ENCODE peak calls at places on chromosomes 7 and 10, in ten cellular contexts. C is body of pancreas, R is heart left ventricle, P is tibial nerve, A is K562, I is esophagus muscularis mucosa, D is endothelial cell of umbilical vein, K is adrenal gland, G is IMR-90, L is HepG2. E is an unnamed sample.
A peak's percentile ranks its signal among the peaks of the same experiment; 100 is the strongest.

GRCh38 chr7:101125989-101126650 is 784 bp upstream of the SERPINE1 start:
- DNase-seq in I (no peak), C (peak; percentile 42), K (peak; percentile 83), P (peak; percentile 65), R (peak; percentile 88), A (no peak), G (peak; percentile 75), L (peak; percentile 87), D (peak; percentile 94), E (peak; percentile 38)

GRCh38 chr7:151249034-151249731 is 689 bp upstream of the SMARCD3 start:
- DNase-seq in R (peak; percentile 81), K (peak; percentile 78), L (no peak), C (peak; percentile 58), P (peak; percentile 48), I (no peak), D (peak; percentile 56), A (peak; percentile 63), G (peak; percentile 59), E (peak; percentile 93)

GRCh38 chr10:92517034-92517655 is 56.7 kb downstream of the IDE start:
- DNase-seq in D (peak; percentile 80), G (peak; percentile 80), L (peak; percentile 66), P (peak; percentile 84), C (peak; percentile 76), R (no peak), I (no peak), K (peak; percentile 58), A (peak; percentile 18), E (no peak)

GRCh38 chr7:116734736-116735135 is 62.7 kb downstream of the MET start:
- DNase-seq in D (no peak), C (no peak), A (no peak), L (no peak), P (no peak), K (no peak), I (no peak), G (no peak), R (no peak), E (no peak)

GRCh38 chr7:80500325-80500724 is 11.5 kb downstream of the GNAT3 start:
- DNase-seq in I (no peak), C (no peak), R (no peak), K (no peak), P (no peak), A (no peak), G (no peak), D (peak; percentile 10), L (no peak), E (no peak)

GRCh38 chr10:32121648-32122047 is 65.4 kb upstream of the KIF5B start:
- DNase-seq in D (no peak), C (no peak), K (no peak), L (no peak), A (no peak), P (no peak), G (no peak), I (no peak), R (no peak), E (no peak)

GRCh38 chr10:82319558-82319957 is 444.6 kb downstream of the NRG3 start:
- DNase-seq in I (no peak), P (no peak), R (no peak), L (no peak), C (no peak), A (no peak), K (no peak), G (no peak), D (no peak), E (no peak)

GRCh38 chr7:50504646-50505546 is 54.7 kb upstream of the FIGNL1 start:
- DNase-seq in R (no peak), G (no peak), I (no peak), D (no peak), K (no peak), C (no peak), L (no peak), A (no peak), P (no peak), E (no peak)

GRCh38 chr7:99498546-99498944 is 1.5 kb downstream of the ZNF394 start:
- DNase-seq in K (no peak), L (no peak), I (no peak), G (no peak), P (no peak), R (no peak), D (no peak), C (no peak), A (no peak), E (no peak)

GRCh38 chr7:127949670-127950069 is 81.6 kb downstream of the LRRC4 start:
- DNase-seq in P (no peak), K (no peak), D (no peak), G (no peak), I (no peak), C (no peak), L (no peak), R (no peak), A (no peak), E (no peak)

DNA sequence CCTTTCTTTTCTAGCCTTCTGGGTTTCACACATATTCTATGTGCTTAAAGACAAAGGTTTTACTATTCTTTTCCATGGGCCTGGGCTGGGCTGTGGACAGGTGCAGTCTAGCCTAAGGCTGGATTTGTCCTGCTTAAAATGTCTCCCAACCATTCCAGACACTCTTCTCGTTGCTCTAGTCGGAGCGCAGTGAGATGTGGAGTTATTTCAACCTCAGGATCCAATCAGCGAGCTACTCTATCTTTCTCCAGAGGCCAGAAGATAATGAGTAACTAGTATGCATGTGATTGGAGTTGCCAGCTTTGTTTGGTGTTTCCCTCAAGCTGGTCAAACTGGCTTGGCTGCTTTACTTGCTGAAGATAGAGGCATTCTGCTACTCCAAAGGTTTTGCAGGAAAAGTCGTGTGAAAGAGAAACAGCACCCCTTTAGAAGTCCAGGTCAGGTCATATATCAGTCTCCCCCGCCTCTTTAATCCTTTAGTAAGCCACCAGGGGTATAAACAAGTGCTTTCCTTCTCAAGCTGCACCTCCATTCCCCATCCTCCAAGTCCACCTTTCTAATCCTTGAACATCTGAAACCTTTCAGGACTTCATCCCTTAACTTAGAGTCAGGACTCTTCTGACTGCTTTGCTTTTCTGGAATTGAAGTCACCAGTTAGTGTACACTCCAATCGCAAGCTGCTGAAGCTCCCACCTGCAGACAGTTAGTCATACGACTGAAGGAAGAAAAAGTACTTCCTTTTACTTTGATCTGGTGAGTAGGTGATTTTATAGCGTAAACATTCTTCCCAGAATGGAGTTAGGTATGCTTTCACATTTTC is 78.8 kb downstream of the DNMBP start:
- DNase-seq in C (peak; percentile 95), K (no peak), I (no peak), A (no peak), P (no peak), L (peak; percentile 82), D (no peak), G (peak; percentile 44), R (no peak), E (no peak)
- TF ChIP-seq POLR2A in C (peak; percentile 99), K (no peak), I (no peak), A (no peak), P (no peak), L (peak; percentile 80), D (no peak), G (no peak), R (no peak), E (no peak)

DNA sequence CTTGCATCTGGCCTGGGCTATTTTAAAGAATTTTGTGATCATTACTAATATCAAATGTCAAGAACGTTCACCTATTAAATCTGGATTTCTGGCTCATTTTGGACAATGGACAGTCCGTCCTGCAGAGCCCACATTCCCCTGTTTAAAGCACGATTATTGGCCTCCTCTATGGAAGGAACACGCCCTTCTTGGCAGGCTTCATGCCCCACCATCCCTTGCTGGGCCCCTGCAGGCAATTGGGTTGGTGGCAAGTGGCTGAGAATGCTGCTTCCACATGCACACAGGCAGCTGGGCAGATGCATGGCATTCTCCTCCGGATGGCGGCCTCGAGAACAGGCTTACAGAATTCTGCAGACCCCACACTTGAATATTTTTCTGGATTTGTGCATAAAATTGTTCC is 305.8 kb upstream of the MKI67 start:
- DNase-seq in K (no peak), C (no peak), R (no peak), P (no peak), I (peak; percentile 86), G (no peak), D (no peak), A (no peak), L (no peak), E (no peak)
- TF ChIP-seq CTCF in K (no peak), C (no peak), R (no peak), P (no peak), I (no peak), G (no peak), D (no peak), A (no peak), L (no peak), E (no peak)

GRCh38 chr7:7159063-7159645 is 23.2 kb upstream of the C1GALT1 start:
- DNase-seq in A (no peak), K (no peak), L (no peak), R (no peak), C (no peak), G (no peak), P (no peak), D (peak; percentile 3), I (no peak), E (no peak)

GRCh38 chr7:7157887-7158271 is 24.5 kb upstream of the C1GALT1 start:
- DNase-seq in G (peak; percentile 53), D (no peak), P (no peak), K (no peak), C (no peak), I (no peak), R (no peak), L (no peak), A (no peak), E (no peak)

GRCh38 chr7:7156663-7157062 is 25.7 kb upstream of the C1GALT1 start:
- DNase-seq in I (no peak), C (no peak), D (no peak), G (no peak), K (no peak), R (no peak), L (peak; percentile 81), A (no peak), P (no peak), E (no peak)

GRCh38 chr7:7152315-7152714 is 30.0 kb upstream of the C1GALT1 start:
- DNase-seq in G (no peak), L (no peak), R (no peak), D (no peak), A (no peak), C (no peak), K (no peak), I (no peak), P (no peak), E (no peak)

GRCh38 chr7:7157177-7157886 is 25.0 kb upstream of the C1GALT1 start:
- DNase-seq in D (no peak), C (no peak), R (no peak), A (peak; percentile 17), G (peak; percentile 58), I (no peak), P (peak; percentile 22), L (no peak), K (no peak), E (no peak)
- H3K4me3 ChIP-seq in D (no peak overlapping the region), C (no peak overlapping the region), R (no peak overlapping the region), A (no peak overlapping the region), G (peak overlapping the region; percentile 4), I (no peak overlapping the region), P (no peak overlapping the region), L (peak overlapping the region; percentile 58), K (no peak overlapping the region), E (no peak overlapping the region)

DNA sequence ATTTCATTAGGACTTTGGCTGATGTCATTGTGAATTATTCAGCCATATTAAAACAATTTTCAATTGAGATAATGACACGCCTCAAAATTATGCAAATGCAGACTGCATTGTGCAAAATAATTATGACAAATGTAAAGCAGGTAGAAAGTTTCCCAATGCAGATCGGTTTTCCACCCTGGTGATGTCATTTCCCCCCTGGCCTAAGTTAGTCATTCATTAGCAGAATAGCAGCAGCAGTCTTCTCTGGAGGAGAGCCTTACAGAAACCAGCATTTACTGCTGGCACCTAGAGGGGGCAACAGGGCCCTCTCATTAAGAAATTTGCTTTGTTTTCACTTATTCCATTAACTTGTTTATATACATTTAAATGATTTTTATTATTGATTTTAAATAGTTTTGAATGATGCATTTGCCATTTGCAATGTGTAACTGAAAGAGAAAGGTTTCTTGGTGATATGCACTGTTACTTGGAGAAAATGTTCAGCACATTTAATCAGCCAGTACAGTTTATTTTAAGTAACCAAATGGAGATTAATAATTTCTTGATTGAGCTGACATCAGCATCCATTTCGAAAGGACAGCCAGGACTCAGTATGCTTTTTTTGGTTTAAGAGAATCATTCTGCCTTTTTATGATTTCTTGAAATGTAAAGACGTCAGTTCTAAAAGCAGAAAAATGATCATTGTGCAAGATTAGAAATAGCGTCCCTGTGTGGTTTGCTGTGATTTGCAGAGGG is 3.4 kb downstream of the ARID5B start:
- DNase-seq in K (peak; percentile 42), P (no peak), D (peak; percentile 79), G (peak; percentile 80), R (no peak), A (peak; percentile 55), I (no peak), L (peak; percentile 75), C (peak; percentile 38), E (peak; percentile 65)
- TF ChIP-seq POLR2A in K (peak; percentile 25), P (no peak), D (no peak), G (no peak), R (no peak), A (no peak), I (no peak), L (no peak), C (no peak), E (no peak)